ENCODE peak calls at places on chromosomes 11 and 22, in ten cellular contexts. Y is endothelial cell of umbilical vein, E is heart left ventricle, K is testis, M is Peyer's patch, X is spleen, C is uterus, O is IMR-90, H is A549, W is tibial nerve. T is an unnamed sample.

GRCh38 chr11:93623938-93624337 is 37.5 kb upstream of the CEP295 start:
- DNase-seq in Y (no peak), M (no peak), X (no peak), E (no peak), W (no peak), H (no peak), C (no peak), K (no peak), O (no peak), T (no peak)

GRCh38 chr11:113014262-113014661 is 53.0 kb downstream of the NCAM1 start:
- DNase-seq in C (no peak), W (no peak), E (no peak), X (no peak), Y (no peak), K (no peak), M (no peak), O (no peak), H (no peak), T (no peak)

GRCh38 chr11:118194835-118195627 is 18.6 kb upstream of the SCN2B start:
- DNase-seq in E (peak; percentile 82), C (peak; percentile 82), M (peak; percentile 77), O (peak; percentile 64), H (peak; percentile 62), W (peak; percentile 86), Y (peak; percentile 24), K (peak; percentile 93), X (no peak), T (no peak)

GRCh38 chr11:72781313-72782080 is 12.3 kb downstream of the STARD10 start:
- DNase-seq in O (no peak), H (peak; percentile 77), E (peak; percentile 52), K (peak; percentile 48), X (peak; percentile 89), Y (no peak), W (no peak), C (no peak), M (peak; percentile 83), T (peak; percentile 23)

GRCh38 chr11:27571151-27571840 is 64.7 kb upstream of the LIN7C start:
- DNase-seq in E (no peak), W (no peak), H (no peak), C (no peak), X (no peak), O (peak; percentile 90), M (no peak), Y (no peak), K (no peak), T (no peak)

GRCh38 chr11:114322934-114323333 is 26.7 kb downstream of the NNMT start:
- DNase-seq in X (no peak), W (no peak), M (no peak), E (no peak), K (no peak), Y (no peak), H (no peak), C (no peak), O (no peak), T (no peak)

GRCh38 chr11:27285761-27286160 is 77.3 kb downstream of the CCDC34 start:
- DNase-seq in K (no peak), H (no peak), E (no peak), C (no peak), X (no peak), Y (no peak), W (no peak), M (no peak), O (no peak), T (no peak)

GRCh38 chr11:134797411-134798089 is 385.5 kb upstream of the B3GAT1 start:
- DNase-seq in K (no peak), H (no peak), M (no peak), C (no peak), Y (no peak), X (no peak), E (no peak), W (no peak), O (no peak), T (no peak)

GRCh38 chr22:36027960-36028645 is 521 bp downstream of the RBFOX2 start:
- DNase-seq in X (peak; percentile 81), E (peak; percentile 39), O (no peak), H (peak; percentile 45), M (no peak), C (no peak), W (peak; percentile 8), Y (peak; percentile 46), K (peak; percentile 34), T (no peak)

GRCh38 chr11:45333506-45333971 is 47.4 kb upstream of the SYT13 start:
- DNase-seq in M (no peak), H (peak; percentile 52), C (peak; percentile 62), K (peak; percentile 70), W (no peak), E (peak; percentile 36), Y (peak; percentile 49), O (peak; percentile 65), X (no peak), T (no peak)

GRCh38 chr11:134374171-134374570 is 37.9 kb downstream of the B3GAT1 start:
- DNase-seq in X (peak; percentile 56), E (no peak), C (no peak), H (no peak), K (no peak), O (no peak), W (no peak), Y (no peak), M (no peak), T (no peak)

GRCh38 chr11:61448552-61448927 is 18.6 kb downstream of the SDHAF2 start:
- DNase-seq in O (no peak), C (no peak), H (no peak), X (no peak), Y (no peak), K (no peak), M (no peak), W (no peak), E (no peak), T (no peak)

GRCh38 chr11:65860278-65861164 is at the start of gene MUS81:
- DNase-seq in H (peak; percentile 97), O (peak; percentile 97), C (peak; percentile 99), K (peak; percentile 98), Y (peak; percentile 98), X (peak; percentile 99), M (peak; percentile 98), W (peak; percentile 99), E (peak; percentile 98), T (peak; percentile 100)
- TF ChIP-seq POLR2A in H (peak; percentile 63), O (peak; percentile 62), C (peak; percentile 70), K (no peak), Y (peak; percentile 59), X (peak; percentile 42), M (peak; percentile 77), W (peak; percentile 45), E (peak; percentile 73), T (peak; percentile 66)

GRCh38 chr11:46616551-46617450 is at the start of gene HARBI1:
- DNase-seq in C (peak; percentile 86), Y (peak; percentile 89), O (peak; percentile 85), H (peak; percentile 86), M (peak; percentile 93), W (peak; percentile 69), X (peak; percentile 99), E (peak; percentile 92), K (peak; percentile 91), T (peak; percentile 97)
- TF ChIP-seq POLR2A in C (peak; percentile 52), Y (peak; percentile 93), O (peak; percentile 77), H (peak; percentile 85), M (peak; percentile 68), W (no peak), X (no peak), E (peak; percentile 64), K (no peak), T (peak; percentile 80)

DNA sequence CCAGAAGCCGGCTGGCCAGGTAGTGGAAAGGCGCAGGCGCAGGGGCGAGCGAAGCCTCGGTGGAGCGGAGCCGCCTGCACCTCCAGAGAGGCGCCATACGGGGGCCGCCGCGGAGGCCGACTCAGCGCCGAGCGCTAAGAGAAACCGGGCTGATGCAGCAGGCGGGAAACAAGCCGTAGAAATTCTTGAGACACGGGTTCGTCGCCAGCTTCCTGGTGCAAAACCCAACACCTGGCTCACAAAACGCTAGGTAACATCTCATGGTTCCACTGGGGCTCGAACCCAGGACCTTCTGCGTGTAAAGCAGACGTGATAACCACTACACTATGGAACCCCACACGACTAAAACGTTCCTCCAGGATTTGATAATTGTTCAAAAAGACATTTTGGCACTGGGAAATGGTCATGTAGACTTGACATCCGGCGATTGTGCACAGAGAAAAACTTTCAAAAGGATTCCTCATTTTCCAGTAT is 39.1 kb downstream of the OR4D9 start:
- DNase-seq in C (peak; percentile 83), X (peak; percentile 95), O (peak; percentile 97), H (peak; percentile 76), Y (peak; percentile 96), K (peak; percentile 82), M (peak; percentile 82), W (peak; percentile 92), E (peak; percentile 79), T (peak; percentile 92)
- TF ChIP-seq POLR2A in C (no peak), X (no peak), O (no peak), H (no peak), Y (no peak), K (no peak), M (no peak), W (no peak), E (no peak), T (no peak)

GRCh38 chr22:20494978-20495860 is at the start of gene KLHL22:
- DNase-seq in C (no peak), H (no peak), E (peak; percentile 35), Y (peak; percentile 49), W (peak; percentile 24), O (peak; percentile 26), M (peak; percentile 66), K (no peak), X (no peak), T (peak; percentile 84)

GRCh38 chr22:20499769-20500168 is 4.2 kb upstream of the KLHL22 start:
- DNase-seq in K (no peak), E (no peak), O (no peak), H (no peak), C (no peak), Y (no peak), M (no peak), X (no peak), W (no peak), T (no peak)

GRCh38 chr22:20497426-20497825 is 1.8 kb upstream of the KLHL22 start:
- DNase-seq in O (no peak), Y (no peak), M (no peak), K (no peak), E (no peak), C (no peak), H (no peak), X (no peak), W (no peak), T (no peak)

GRCh38 chr22:20498913-20499312 is 3.3 kb upstream of the KLHL22 start:
- DNase-seq in H (no peak), E (no peak), O (no peak), Y (no peak), C (no peak), M (no peak), X (no peak), W (no peak), K (no peak), T (no peak)

DNA sequence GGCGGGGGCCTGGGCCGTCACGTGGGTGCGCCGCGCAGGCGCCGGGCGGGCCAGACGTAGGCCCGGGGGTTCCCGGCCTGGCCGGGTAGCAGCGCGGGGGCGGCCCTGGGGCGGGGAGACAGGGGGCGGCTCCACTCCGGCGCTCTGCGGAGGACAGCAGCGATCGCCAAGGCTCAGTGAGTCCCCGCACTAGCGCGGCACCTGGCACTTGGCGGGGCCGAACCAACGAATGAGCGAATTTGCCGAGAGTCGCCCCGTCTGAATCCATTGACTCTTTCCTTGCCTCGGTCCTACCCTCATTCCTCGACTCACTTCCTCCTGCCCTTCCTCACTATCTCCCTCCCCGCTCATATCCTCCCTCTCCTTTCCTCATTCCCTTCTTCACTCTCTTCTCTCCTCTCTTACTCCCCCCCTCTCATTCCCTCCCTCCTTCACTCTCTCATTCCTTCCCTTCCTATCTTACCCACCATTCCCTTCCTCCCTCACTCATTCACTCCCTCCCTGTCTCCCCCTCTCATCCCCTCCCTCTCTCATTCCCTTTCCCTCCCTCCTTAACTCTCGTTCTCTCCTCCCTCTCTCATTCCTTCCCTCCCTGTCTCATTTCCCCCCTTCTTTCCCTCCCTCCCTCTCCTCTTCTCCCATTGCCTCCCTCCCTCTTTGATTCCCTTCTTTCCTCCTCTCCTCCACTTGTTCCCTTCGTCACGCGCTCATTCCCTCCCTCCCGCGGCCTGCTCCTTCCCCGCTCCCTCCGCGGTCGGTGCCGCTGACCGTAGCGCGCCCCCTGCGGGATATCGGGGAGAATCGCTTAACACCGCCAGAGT is 476 bp upstream of the KLHL22 start:
- DNase-seq in M (peak; percentile 96), K (peak; percentile 91), C (peak; percentile 92), W (peak; percentile 82), E (peak; percentile 94), O (peak; percentile 87), Y (peak; percentile 91), X (peak; percentile 99), H (peak; percentile 76), T (peak; percentile 93)
- TF ChIP-seq POLR2A in M (peak; percentile 74), K (no peak), C (peak; percentile 74), W (peak; percentile 66), E (peak; percentile 56), O (peak; percentile 93), Y (peak; percentile 93), X (no peak), H (peak; percentile 52), T (peak; percentile 64)

T was measured in erythroblast.